ENCODE peak calls at places on chromosome X, in ten cellular contexts. One of them, this sample, is unnamed.
A peak's percentile ranks its signal among the peaks of the same experiment; 100 is the strongest.

GRCh38 chrX:143854006-143854405 is 29.9 kb upstream of the UBE2NL start:
- DNase-seq in stimulated activated CD8-positive, alpha-beta memory T cell treated with anti-CD3 and anti-CD28 coated beads, Interleukin-4, amount 100 ng/mL, for 1 hour: no peak
- DNase-seq in dorsolateral prefrontal cortex: no peak
- DNase-seq in erythroblast: no peak
- DNase-seq in tibial nerve: no peak
- DNase-seq in iris pigment epithelial cell: peak; percentile 77
- DNase-seq in AG08395: peak; percentile 20
- DNase-seq in fibroblast of the conjunctiva: peak; percentile 36
- DNase-seq in colonic mucosa: no peak
- DNase-seq in left lung: no peak
- DNase-seq in this sample: no peak

GRCh38 chrX:71541546-71542022 is 8.7 kb downstream of the OGT start:
- DNase-seq in AG08395: no peak
- DNase-seq in left lung: no peak
- DNase-seq in stimulated activated CD8-positive, alpha-beta memory T cell treated with anti-CD3 and anti-CD28 coated beads, Interleukin-4, amount 100 ng/mL, for 1 hour: no peak
- DNase-seq in colonic mucosa: no peak
- DNase-seq in tibial nerve: no peak
- DNase-seq in iris pigment epithelial cell: peak; percentile 72
- DNase-seq in dorsolateral prefrontal cortex: no peak
- DNase-seq in fibroblast of the conjunctiva: peak; percentile 40
- DNase-seq in erythroblast: peak; percentile 9
- DNase-seq in this sample: no peak

GRCh38 chrX:43661521-43662240 is 5.6 kb downstream of the MAOA start:
- DNase-seq in AG08395: no peak
- DNase-seq in erythroblast: no peak
- DNase-seq in iris pigment epithelial cell: peak; percentile 55
- DNase-seq in dorsolateral prefrontal cortex: no peak
- DNase-seq in fibroblast of the conjunctiva: no peak
- DNase-seq in tibial nerve: peak; percentile 16
- DNase-seq in left lung: no peak
- DNase-seq in stimulated activated CD8-positive, alpha-beta memory T cell treated with anti-CD3 and anti-CD28 coated beads, Interleukin-4, amount 100 ng/mL, for 1 hour: no peak
- DNase-seq in colonic mucosa: no peak
- DNase-seq in this sample: no peak

GRCh38 chrX:13270360-13270759 is 49.5 kb downstream of the ATXN3L start:
- DNase-seq in AG08395: no peak
- DNase-seq in fibroblast of the conjunctiva: no peak
- DNase-seq in iris pigment epithelial cell: peak; percentile 27
- DNase-seq in colonic mucosa: no peak
- DNase-seq in left lung: no peak
- DNase-seq in tibial nerve: no peak
- DNase-seq in stimulated activated CD8-positive, alpha-beta memory T cell treated with anti-CD3 and anti-CD28 coated beads, Interleukin-4, amount 100 ng/mL, for 1 hour: no peak
- DNase-seq in dorsolateral prefrontal cortex: no peak
- DNase-seq in erythroblast: no peak
- DNase-seq in this sample: no peak

GRCh38 chrX:50747471-50747900 is 66.5 kb downstream of the SHROOM4 start:
- DNase-seq in tibial nerve: no peak
- DNase-seq in erythroblast: peak; percentile 1
- DNase-seq in colonic mucosa: no peak
- DNase-seq in dorsolateral prefrontal cortex: no peak
- DNase-seq in AG08395: peak; percentile 45
- DNase-seq in stimulated activated CD8-positive, alpha-beta memory T cell treated with anti-CD3 and anti-CD28 coated beads, Interleukin-4, amount 100 ng/mL, for 1 hour: no peak
- DNase-seq in left lung: no peak
- DNase-seq in iris pigment epithelial cell: peak; percentile 38
- DNase-seq in fibroblast of the conjunctiva: no peak
- DNase-seq in this sample: peak; percentile 2

GRCh38 chrX:11759461-11760311 is 1.6 kb downstream of the MSL3 start:
- DNase-seq in fibroblast of the conjunctiva: peak; percentile 86
- DNase-seq in colonic mucosa: peak; percentile 85
- DNase-seq in erythroblast: peak; percentile 88
- DNase-seq in iris pigment epithelial cell: peak; percentile 93
- DNase-seq in dorsolateral prefrontal cortex: peak; percentile 92
- DNase-seq in left lung: peak; percentile 86
- DNase-seq in stimulated activated CD8-positive, alpha-beta memory T cell treated with anti-CD3 and anti-CD28 coated beads, Interleukin-4, amount 100 ng/mL, for 1 hour: no peak
- DNase-seq in tibial nerve: peak; percentile 75
- DNase-seq in AG08395: peak; percentile 85
- DNase-seq in this sample: peak; percentile 83

GRCh38 chrX:40843643-40844042 is 108.3 kb upstream of the MED14 start:
- DNase-seq in dorsolateral prefrontal cortex: no peak
- DNase-seq in colonic mucosa: no peak
- DNase-seq in stimulated activated CD8-positive, alpha-beta memory T cell treated with anti-CD3 and anti-CD28 coated beads, Interleukin-4, amount 100 ng/mL, for 1 hour: no peak
- DNase-seq in tibial nerve: no peak
- DNase-seq in AG08395: no peak
- DNase-seq in iris pigment epithelial cell: no peak
- DNase-seq in left lung: no peak
- DNase-seq in fibroblast of the conjunctiva: no peak
- DNase-seq in erythroblast: no peak
- DNase-seq in this sample: no peak

GRCh38 chrX:136779346-136779781 is 1.4 kb downstream of the ARHGEF6 start:
- DNase-seq in erythroblast: peak; percentile 26
- DNase-seq in dorsolateral prefrontal cortex: no peak
- DNase-seq in tibial nerve: no peak
- DNase-seq in stimulated activated CD8-positive, alpha-beta memory T cell treated with anti-CD3 and anti-CD28 coated beads, Interleukin-4, amount 100 ng/mL, for 1 hour: no peak
- DNase-seq in AG08395: no peak
- DNase-seq in fibroblast of the conjunctiva: no peak
- DNase-seq in iris pigment epithelial cell: no peak
- DNase-seq in left lung: no peak
- DNase-seq in colonic mucosa: no peak
- DNase-seq in this sample: no peak

GRCh38 chrX:120125444-120125843 is 9.7 kb upstream of the RHOXF1 start:
- DNase-seq in fibroblast of the conjunctiva: no peak
- DNase-seq in dorsolateral prefrontal cortex: no peak
- DNase-seq in colonic mucosa: no peak
- DNase-seq in left lung: no peak
- DNase-seq in iris pigment epithelial cell: peak; percentile 3
- DNase-seq in AG08395: no peak
- DNase-seq in erythroblast: no peak
- DNase-seq in tibial nerve: no peak
- DNase-seq in stimulated activated CD8-positive, alpha-beta memory T cell treated with anti-CD3 and anti-CD28 coated beads, Interleukin-4, amount 100 ng/mL, for 1 hour: no peak
- DNase-seq in this sample: no peak

GRCh38 chrX:141183000-141183399 is 6.1 kb upstream of the LDOC1 start:
- DNase-seq in stimulated activated CD8-positive, alpha-beta memory T cell treated with anti-CD3 and anti-CD28 coated beads, Interleukin-4, amount 100 ng/mL, for 1 hour: no peak
- DNase-seq in fibroblast of the conjunctiva: no peak
- DNase-seq in erythroblast: no peak
- DNase-seq in iris pigment epithelial cell: no peak
- DNase-seq in colonic mucosa: no peak
- DNase-seq in tibial nerve: no peak
- DNase-seq in dorsolateral prefrontal cortex: no peak
- DNase-seq in left lung: no peak
- DNase-seq in AG08395: no peak
- DNase-seq in this sample: no peak

GRCh38 chrX:39469126-39469525 is 628.6 kb downstream of the BCOR start:
- DNase-seq in left lung: no peak
- DNase-seq in iris pigment epithelial cell: no peak
- DNase-seq in dorsolateral prefrontal cortex: no peak
- DNase-seq in fibroblast of the conjunctiva: no peak
- DNase-seq in erythroblast: no peak
- DNase-seq in tibial nerve: no peak
- DNase-seq in colonic mucosa: no peak
- DNase-seq in AG08395: no peak
- DNase-seq in stimulated activated CD8-positive, alpha-beta memory T cell treated with anti-CD3 and anti-CD28 coated beads, Interleukin-4, amount 100 ng/mL, for 1 hour: no peak
- DNase-seq in this sample: no peak

GRCh38 chrX:482192-482701 is 95.5 kb upstream of the PPP2R3B start:
- DNase-seq in fibroblast of the conjunctiva: no peak
- DNase-seq in colonic mucosa: no peak
- DNase-seq in stimulated activated CD8-positive, alpha-beta memory T cell treated with anti-CD3 and anti-CD28 coated beads, Interleukin-4, amount 100 ng/mL, for 1 hour: no peak
- DNase-seq in tibial nerve: no peak
- DNase-seq in erythroblast: no peak
- DNase-seq in iris pigment epithelial cell: no peak
- DNase-seq in left lung: no peak
- DNase-seq in AG08395: no peak
- DNase-seq in dorsolateral prefrontal cortex: no peak
- DNase-seq in this sample: no peak

GRCh38 chrX:40867352-40867751 is 132.0 kb upstream of the MED14 start:
- DNase-seq in fibroblast of the conjunctiva: no peak
- DNase-seq in tibial nerve: no peak
- DNase-seq in dorsolateral prefrontal cortex: no peak
- DNase-seq in erythroblast: no peak
- DNase-seq in stimulated activated CD8-positive, alpha-beta memory T cell treated with anti-CD3 and anti-CD28 coated beads, Interleukin-4, amount 100 ng/mL, for 1 hour: no peak
- DNase-seq in iris pigment epithelial cell: peak; percentile 67
- DNase-seq in AG08395: peak; percentile 24
- DNase-seq in left lung: no peak
- DNase-seq in colonic mucosa: no peak
- DNase-seq in this sample: peak; percentile 42

GRCh38 chrX:154840856-154841255 is 6.4 kb upstream of the SMIM9 start:
- DNase-seq in dorsolateral prefrontal cortex: no peak
- DNase-seq in iris pigment epithelial cell: peak; percentile 69
- DNase-seq in stimulated activated CD8-positive, alpha-beta memory T cell treated with anti-CD3 and anti-CD28 coated beads, Interleukin-4, amount 100 ng/mL, for 1 hour: no peak
- DNase-seq in AG08395: peak; percentile 52
- DNase-seq in left lung: no peak
- DNase-seq in tibial nerve: no peak
- DNase-seq in fibroblast of the conjunctiva: peak; percentile 37
- DNase-seq in erythroblast: peak; percentile 72
- DNase-seq in colonic mucosa: no peak
- DNase-seq in this sample: peak; percentile 9

GRCh38 chrX:7120578-7121219 is 26.8 kb upstream of the STS start:
- DNase-seq in left lung: no peak
- DNase-seq in erythroblast: no peak
- DNase-seq in tibial nerve: no peak
- DNase-seq in stimulated activated CD8-positive, alpha-beta memory T cell treated with anti-CD3 and anti-CD28 coated beads, Interleukin-4, amount 100 ng/mL, for 1 hour: no peak
- DNase-seq in AG08395: peak; percentile 4
- DNase-seq in colonic mucosa: no peak
- DNase-seq in iris pigment epithelial cell: peak; percentile 80
- DNase-seq in dorsolateral prefrontal cortex: no peak
- DNase-seq in fibroblast of the conjunctiva: peak; percentile 32
- DNase-seq in this sample: peak; percentile 73

GRCh38 chrX:87327267-87327666 is 190.3 kb upstream of the KLHL4 start:
- DNase-seq in dorsolateral prefrontal cortex: no peak
- DNase-seq in erythroblast: no peak
- DNase-seq in stimulated activated CD8-positive, alpha-beta memory T cell treated with anti-CD3 and anti-CD28 coated beads, Interleukin-4, amount 100 ng/mL, for 1 hour: no peak
- DNase-seq in iris pigment epithelial cell: no peak
- DNase-seq in AG08395: no peak
- DNase-seq in colonic mucosa: no peak
- DNase-seq in fibroblast of the conjunctiva: no peak
- DNase-seq in left lung: no peak
- DNase-seq in tibial nerve: no peak
- DNase-seq in this sample: no peak

GRCh38 chrX:9396930-9397329 is 67.9 kb upstream of the TBL1X start:
- DNase-seq in tibial nerve: no peak
- DNase-seq in erythroblast: no peak
- DNase-seq in stimulated activated CD8-positive, alpha-beta memory T cell treated with anti-CD3 and anti-CD28 coated beads, Interleukin-4, amount 100 ng/mL, for 1 hour: no peak
- DNase-seq in fibroblast of the conjunctiva: no peak
- DNase-seq in colonic mucosa: no peak
- DNase-seq in AG08395: peak; percentile 21
- DNase-seq in left lung: no peak
- DNase-seq in iris pigment epithelial cell: peak; percentile 25
- DNase-seq in dorsolateral prefrontal cortex: no peak
- DNase-seq in this sample: peak; percentile 72

GRCh38 chrX:124388562-124388961 is 42.2 kb downstream of the SH2D1A start:
- DNase-seq in colonic mucosa: peak; percentile 50
- DNase-seq in tibial nerve: peak; percentile 16
- DNase-seq in fibroblast of the conjunctiva: peak; percentile 41
- DNase-seq in left lung: peak; percentile 49
- DNase-seq in AG08395: peak; percentile 57
- DNase-seq in iris pigment epithelial cell: peak; percentile 61
- DNase-seq in stimulated activated CD8-positive, alpha-beta memory T cell treated with anti-CD3 and anti-CD28 coated beads, Interleukin-4, amount 100 ng/mL, for 1 hour: peak; percentile 16
- DNase-seq in erythroblast: peak; percentile 64
- DNase-seq in dorsolateral prefrontal cortex: peak; percentile 44
- DNase-seq in this sample: peak; percentile 54

GRCh38 chrX:155148724-155149537 is 67.3 kb upstream of the VBP1 start:
- DNase-seq in colonic mucosa: peak; percentile 48
- DNase-seq in left lung: no peak
- DNase-seq in erythroblast: peak; percentile 46
- DNase-seq in iris pigment epithelial cell: peak; percentile 17
- DNase-seq in fibroblast of the conjunctiva: peak; percentile 4
- DNase-seq in dorsolateral prefrontal cortex: no peak
- DNase-seq in tibial nerve: peak; percentile 37
- DNase-seq in AG08395: peak; percentile 11
- DNase-seq in stimulated activated CD8-positive, alpha-beta memory T cell treated with anti-CD3 and anti-CD28 coated beads, Interleukin-4, amount 100 ng/mL, for 1 hour: no peak
- DNase-seq in this sample: peak; percentile 1

GRCh38 chrX:12378263-12378662 is 240.0 kb downstream of the FRMPD4 start:
- DNase-seq in AG08395: no peak
- DNase-seq in erythroblast: no peak
- DNase-seq in fibroblast of the conjunctiva: no peak
- DNase-seq in left lung: no peak
- DNase-seq in tibial nerve: no peak
- DNase-seq in stimulated activated CD8-positive, alpha-beta memory T cell treated with anti-CD3 and anti-CD28 coated beads, Interleukin-4, amount 100 ng/mL, for 1 hour: no peak
- DNase-seq in colonic mucosa: no peak
- DNase-seq in iris pigment epithelial cell: no peak
- DNase-seq in dorsolateral prefrontal cortex: no peak
- DNase-seq in this sample: no peak

This sample was measured in LoVo.